ENCODE peak calls at places on chromosomes 12 and 14, in eight cellular contexts. One of them, this sample, is unnamed. For H3K4me1, the result is how much of the 10 kb centered on the place peaks cover.

GRCh38 chr14:59728294-59728693 is 142.3 kb downstream of the RTN1 start:
- DNase-seq in SJSA1: no peak
- DNase-seq in iPS DF 6.9: no peak
- DNase-seq in A549: no peak
- DNase-seq in IMR-90: no peak
- DNase-seq in right cardiac atrium: no peak
- DNase-seq in mucosa of descending colon: no peak
- DNase-seq in endothelial cell of umbilical vein: no peak
- DNase-seq in this sample: no peak

GRCh38 chr14:54629183-54629582 is 62.3 kb downstream of the SAMD4A start:
- DNase-seq in SJSA1: no peak
- DNase-seq in iPS DF 6.9: no peak
- DNase-seq in A549: no peak
- DNase-seq in IMR-90: no peak
- DNase-seq in right cardiac atrium: no peak
- DNase-seq in mucosa of descending colon: no peak
- DNase-seq in endothelial cell of umbilical vein: no peak
- DNase-seq in this sample: no peak

GRCh38 chr12:107322063-107322462 is 228.7 kb upstream of the CRY1 start:
- DNase-seq in SJSA1: no peak
- DNase-seq in iPS DF 6.9: no peak
- DNase-seq in A549: no peak
- DNase-seq in IMR-90: no peak
- DNase-seq in right cardiac atrium: no peak
- DNase-seq in mucosa of descending colon: no peak
- DNase-seq in endothelial cell of umbilical vein: no peak
- DNase-seq in this sample: no peak

GRCh38 chr12:113898466-113898865 is 67.7 kb downstream of the RBM19 start:
- DNase-seq in SJSA1: peak
- DNase-seq in iPS DF 6.9: no peak
- DNase-seq in A549: no peak
- DNase-seq in IMR-90: no peak
- DNase-seq in right cardiac atrium: no peak
- DNase-seq in mucosa of descending colon: no peak
- DNase-seq in endothelial cell of umbilical vein: no peak
- DNase-seq in this sample: no peak

GRCh38 chr12:56520025-56520810 is 1.4 kb upstream of the RBMS2 start:
- DNase-seq in SJSA1: no peak
- DNase-seq in iPS DF 6.9: no peak
- DNase-seq in A549: no peak
- DNase-seq in IMR-90: peak
- DNase-seq in right cardiac atrium: no peak
- DNase-seq in mucosa of descending colon: no peak
- DNase-seq in endothelial cell of umbilical vein: peak
- DNase-seq in this sample: no peak

GRCh38 chr12:127108360-127109215 is 1158.4 kb upstream of the TMEM132C start:
- DNase-seq in SJSA1: peak
- DNase-seq in iPS DF 6.9: peak
- DNase-seq in A549: peak
- DNase-seq in IMR-90: peak
- DNase-seq in right cardiac atrium: peak
- DNase-seq in mucosa of descending colon: peak
- DNase-seq in endothelial cell of umbilical vein: no peak
- DNase-seq in this sample: no peak

GRCh38 chr12:24937553-24938244 is 11.2 kb downstream of the BCAT1 start:
- DNase-seq in SJSA1: no peak
- DNase-seq in iPS DF 6.9: no peak
- DNase-seq in A549: no peak
- DNase-seq in IMR-90: peak
- DNase-seq in right cardiac atrium: no peak
- DNase-seq in mucosa of descending colon: no peak
- DNase-seq in endothelial cell of umbilical vein: no peak
- DNase-seq in this sample: no peak

GRCh38 chr14:68283378-68284123 is 464.0 kb downstream of the RAD51B start:
- DNase-seq in SJSA1: no peak
- DNase-seq in iPS DF 6.9: no peak
- DNase-seq in A549: no peak
- DNase-seq in IMR-90: no peak
- DNase-seq in right cardiac atrium: peak
- DNase-seq in mucosa of descending colon: no peak
- DNase-seq in endothelial cell of umbilical vein: no peak
- DNase-seq in this sample: peak

GRCh38 chr12:45446013-45446412 is 230.1 kb downstream of the ANO6 start:
- DNase-seq in SJSA1: no peak
- DNase-seq in iPS DF 6.9: no peak
- DNase-seq in A549: no peak
- DNase-seq in IMR-90: no peak
- DNase-seq in right cardiac atrium: no peak
- DNase-seq in mucosa of descending colon: no peak
- DNase-seq in endothelial cell of umbilical vein: no peak
- DNase-seq in this sample: no peak

GRCh38 chr12:113162102-113163029 is 12.8 kb downstream of the CFAP73 start:
- DNase-seq in SJSA1: no peak
- DNase-seq in iPS DF 6.9: no peak
- DNase-seq in A549: no peak
- DNase-seq in IMR-90: peak
- DNase-seq in right cardiac atrium: no peak
- DNase-seq in mucosa of descending colon: no peak
- DNase-seq in endothelial cell of umbilical vein: peak
- DNase-seq in this sample: no peak

GRCh38 chr12:43444940-43445564 is 107.0 kb downstream of the ADAMTS20 start:
- DNase-seq in SJSA1: peak
- DNase-seq in iPS DF 6.9: peak
- DNase-seq in A549: no peak
- DNase-seq in IMR-90: peak
- DNase-seq in right cardiac atrium: peak
- DNase-seq in mucosa of descending colon: peak
- DNase-seq in endothelial cell of umbilical vein: peak
- DNase-seq in this sample: no peak

DNA sequence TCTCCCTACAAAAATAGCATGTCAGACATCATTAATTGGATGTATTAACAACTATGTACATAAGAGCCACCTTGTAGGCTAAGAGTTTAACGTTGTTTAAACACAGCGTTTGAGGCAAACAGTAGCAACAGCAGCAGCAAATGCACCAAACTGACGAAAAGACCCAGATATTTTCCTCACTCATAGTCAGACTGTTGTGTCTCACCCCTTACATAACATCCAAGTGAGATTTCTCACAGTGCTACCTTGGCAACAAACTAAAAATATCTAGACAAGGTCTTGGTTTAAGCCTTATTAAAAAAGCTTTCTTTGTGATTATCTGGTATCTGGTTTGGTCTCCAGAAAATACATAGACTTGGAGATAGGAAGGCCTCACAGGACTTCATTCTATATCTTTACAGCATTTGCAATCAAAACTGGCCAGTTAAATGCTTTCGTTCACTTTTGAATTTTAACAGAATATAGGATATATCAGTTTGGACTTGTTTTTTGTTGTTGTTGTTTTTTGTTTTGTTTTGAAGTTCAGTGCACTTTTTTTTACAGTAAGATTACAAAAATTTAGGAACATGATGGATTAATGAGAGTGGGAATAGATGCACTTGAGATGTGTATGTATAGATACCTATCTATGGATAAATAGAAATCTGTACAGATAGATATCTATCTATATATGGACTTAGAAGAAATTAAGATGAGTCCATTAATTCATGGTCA is 4.1 kb downstream of the BHLHE41 start:
- DNase-seq in SJSA1: no peak
- DNase-seq in iPS DF 6.9: no peak
- DNase-seq in A549: no peak
- DNase-seq in IMR-90: no peak
- DNase-seq in right cardiac atrium: no peak
- DNase-seq in mucosa of descending colon: no peak
- DNase-seq in endothelial cell of umbilical vein: no peak
- DNase-seq in this sample: no peak
- H3K4me1 ChIP-seq in SJSA1: under half
- H3K4me1 ChIP-seq in iPS DF 6.9: under half
- H3K4me1 ChIP-seq in A549: under half
- H3K4me1 ChIP-seq in IMR-90: under half
- H3K4me1 ChIP-seq in right cardiac atrium: under half
- H3K4me1 ChIP-seq in mucosa of descending colon: under half
- H3K4me1 ChIP-seq in endothelial cell of umbilical vein: under half
- H3K4me1 ChIP-seq in this sample: under half

DNA sequence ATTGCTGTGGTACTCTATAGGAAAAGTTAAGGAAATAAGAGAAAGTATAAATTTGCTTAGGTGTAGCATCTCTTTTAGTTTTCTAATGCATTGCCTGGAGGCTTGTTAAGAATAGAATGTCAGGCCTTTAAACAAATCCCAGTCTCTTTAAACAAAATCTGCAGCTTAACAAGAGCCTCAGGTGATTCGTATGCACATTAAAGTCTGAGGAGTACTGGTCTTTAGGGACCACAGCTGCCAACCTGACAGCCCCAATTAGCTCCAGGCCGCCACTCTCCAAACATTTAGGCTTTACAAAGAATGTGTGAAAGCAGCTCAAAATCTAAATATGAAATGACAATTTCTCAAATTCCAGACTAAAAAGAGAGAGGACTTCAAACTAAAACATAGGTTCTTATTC is 35.7 kb downstream of the PAWR start:
- DNase-seq in SJSA1: no peak
- DNase-seq in iPS DF 6.9: no peak
- DNase-seq in A549: no peak
- DNase-seq in IMR-90: no peak
- DNase-seq in right cardiac atrium: no peak
- DNase-seq in mucosa of descending colon: no peak
- DNase-seq in endothelial cell of umbilical vein: no peak
- DNase-seq in this sample: no peak
- H3K4me1 ChIP-seq in SJSA1: under half
- H3K4me1 ChIP-seq in iPS DF 6.9: under half
- H3K4me1 ChIP-seq in A549: under half
- H3K4me1 ChIP-seq in IMR-90: under half
- H3K4me1 ChIP-seq in right cardiac atrium: under half
- H3K4me1 ChIP-seq in mucosa of descending colon: under half
- H3K4me1 ChIP-seq in endothelial cell of umbilical vein: under half
- H3K4me1 ChIP-seq in this sample: under half

GRCh38 chr12:8037947-8038346 is 5.4 kb downstream of the FOXJ2 start:
- DNase-seq in SJSA1: no peak
- DNase-seq in iPS DF 6.9: no peak
- DNase-seq in A549: no peak
- DNase-seq in IMR-90: no peak
- DNase-seq in right cardiac atrium: peak
- DNase-seq in mucosa of descending colon: no peak
- DNase-seq in endothelial cell of umbilical vein: no peak
- DNase-seq in this sample: no peak
- H3K4me1 ChIP-seq in SJSA1: under half
- H3K4me1 ChIP-seq in iPS DF 6.9: under half
- H3K4me1 ChIP-seq in A549: under half
- H3K4me1 ChIP-seq in IMR-90: under half
- H3K4me1 ChIP-seq in right cardiac atrium: under half
- H3K4me1 ChIP-seq in mucosa of descending colon: under half
- H3K4me1 ChIP-seq in endothelial cell of umbilical vein: under half
- H3K4me1 ChIP-seq in this sample: half or more

GRCh38 chr14:64663174-64663573 is 41.0 kb upstream of the PLEKHG3 start:
- DNase-seq in SJSA1: no peak
- DNase-seq in iPS DF 6.9: no peak
- DNase-seq in A549: no peak
- DNase-seq in IMR-90: peak
- DNase-seq in right cardiac atrium: no peak
- DNase-seq in mucosa of descending colon: no peak
- DNase-seq in endothelial cell of umbilical vein: peak
- DNase-seq in this sample: no peak
- H3K4me1 ChIP-seq in SJSA1: under half
- H3K4me1 ChIP-seq in iPS DF 6.9: under half
- H3K4me1 ChIP-seq in A549: under half
- H3K4me1 ChIP-seq in IMR-90: under half
- H3K4me1 ChIP-seq in right cardiac atrium: under half
- H3K4me1 ChIP-seq in mucosa of descending colon: under half
- H3K4me1 ChIP-seq in endothelial cell of umbilical vein: under half
- H3K4me1 ChIP-seq in this sample: under half

DNA sequence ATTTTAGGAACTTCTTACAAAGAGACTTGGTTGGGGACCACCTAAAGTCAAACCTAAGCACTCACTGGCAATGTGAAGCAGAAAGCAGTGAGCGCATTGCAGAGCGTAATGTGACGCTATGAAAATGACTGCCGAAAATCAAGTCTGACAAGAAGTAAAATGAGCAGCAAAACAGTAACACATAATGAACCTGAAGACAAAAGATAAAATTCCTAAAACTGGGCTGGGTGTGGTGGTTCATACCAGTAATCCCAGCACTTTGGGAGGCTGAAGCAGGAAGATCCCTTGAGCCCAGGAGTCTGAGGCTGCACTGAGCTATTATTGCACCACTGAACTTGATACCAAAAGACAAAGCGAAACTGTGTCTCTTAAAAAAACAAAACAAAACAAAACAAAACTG is 16.5 kb downstream of the CORO1C start:
- DNase-seq in SJSA1: no peak
- DNase-seq in iPS DF 6.9: no peak
- DNase-seq in A549: no peak
- DNase-seq in IMR-90: no peak
- DNase-seq in right cardiac atrium: no peak
- DNase-seq in mucosa of descending colon: no peak
- DNase-seq in endothelial cell of umbilical vein: no peak
- DNase-seq in this sample: no peak
- H3K4me1 ChIP-seq in SJSA1: under half
- H3K4me1 ChIP-seq in iPS DF 6.9: under half
- H3K4me1 ChIP-seq in A549: half or more
- H3K4me1 ChIP-seq in IMR-90: under half
- H3K4me1 ChIP-seq in right cardiac atrium: under half
- H3K4me1 ChIP-seq in mucosa of descending colon: under half
- H3K4me1 ChIP-seq in endothelial cell of umbilical vein: under half
- H3K4me1 ChIP-seq in this sample: half or more

DNA sequence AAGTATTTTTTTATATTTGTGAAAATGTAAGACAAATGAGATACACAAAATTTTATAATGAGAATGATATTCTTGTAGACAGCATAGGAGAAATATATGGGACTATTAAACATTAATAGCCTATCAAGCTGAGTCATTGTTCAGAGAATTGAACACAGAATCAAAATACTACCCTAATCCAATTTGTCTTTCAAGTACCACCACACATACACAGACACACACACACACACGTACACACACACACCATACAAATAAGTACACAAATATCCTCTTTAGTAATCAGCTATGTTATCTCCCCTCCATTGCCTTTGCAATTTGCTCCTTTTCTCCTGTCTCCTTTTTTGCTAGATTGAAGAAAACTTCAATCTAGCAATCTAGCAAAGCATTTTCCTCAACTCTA is 499.3 kb downstream of the FOXG1 start:
- DNase-seq in SJSA1: no peak
- DNase-seq in iPS DF 6.9: no peak
- DNase-seq in A549: no peak
- DNase-seq in IMR-90: no peak
- DNase-seq in right cardiac atrium: no peak
- DNase-seq in mucosa of descending colon: no peak
- DNase-seq in endothelial cell of umbilical vein: no peak
- DNase-seq in this sample: no peak
- H3K4me1 ChIP-seq in SJSA1: under half
- H3K4me1 ChIP-seq in iPS DF 6.9: under half
- H3K4me1 ChIP-seq in A549: under half
- H3K4me1 ChIP-seq in IMR-90: under half
- H3K4me1 ChIP-seq in right cardiac atrium: under half
- H3K4me1 ChIP-seq in mucosa of descending colon: under half
- H3K4me1 ChIP-seq in endothelial cell of umbilical vein: under half
- H3K4me1 ChIP-seq in this sample: under half

DNA sequence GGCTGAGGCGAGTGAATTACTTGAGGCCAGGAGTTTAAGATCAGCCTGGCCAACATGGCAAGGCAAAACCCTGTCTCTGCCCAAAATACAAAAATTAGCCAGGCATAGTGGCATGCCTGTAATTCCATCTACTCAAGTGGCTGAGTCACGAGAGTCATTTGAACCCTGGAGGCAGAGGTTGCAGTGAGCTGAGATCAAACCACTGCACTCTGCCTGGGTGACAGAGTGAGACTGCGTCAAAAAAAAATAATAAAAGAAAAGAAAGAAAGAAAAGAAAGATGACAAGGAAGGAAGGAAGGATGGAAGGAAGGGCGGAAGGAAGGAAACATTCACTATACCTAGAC is 159.6 kb upstream of the CNOT2 start:
- DNase-seq in SJSA1: no peak
- DNase-seq in iPS DF 6.9: no peak
- DNase-seq in A549: no peak
- DNase-seq in IMR-90: no peak
- DNase-seq in right cardiac atrium: no peak
- DNase-seq in mucosa of descending colon: no peak
- DNase-seq in endothelial cell of umbilical vein: no peak
- DNase-seq in this sample: no peak
- H3K4me1 ChIP-seq in SJSA1: under half
- H3K4me1 ChIP-seq in iPS DF 6.9: under half
- H3K4me1 ChIP-seq in A549: under half
- H3K4me1 ChIP-seq in IMR-90: under half
- H3K4me1 ChIP-seq in right cardiac atrium: under half
- H3K4me1 ChIP-seq in mucosa of descending colon: under half
- H3K4me1 ChIP-seq in endothelial cell of umbilical vein: under half
- H3K4me1 ChIP-seq in this sample: under half